ENCODE peak calls at places on chromosomes 16 and 17, in seven cellular contexts. B, W, S, V, H, N and F are unnamed samples. For H3K27me3, the result is how much of the 10 kb centered on the place peaks cover.

GRCh38 chr17:18379246-18380146 is 1.9 kb downstream of the EVPLL start:
- DNase-seq in B (no peak), W (peak), S (no peak), V (no peak), H (no peak), N (no peak), F (no peak)

GRCh38 chr17:42698736-42699414 is 16.5 kb downstream of the CNTNAP1 start:
- DNase-seq in B (no peak), W (no peak), S (no peak), V (peak), H (no peak), N (no peak), F (no peak)

GRCh38 chr17:22272363-22273146 is 580.2 kb downstream of the KCNJ18 start:
- DNase-seq in B (no peak), W (no peak), S (no peak), V (no peak), H (no peak), N (no peak), F (no peak)

GRCh38 chr16:55203570-55203969 is 120.4 kb upstream of the IRX6 start:
- DNase-seq in B (no peak), W (no peak), S (no peak), V (no peak), H (no peak), N (no peak), F (no peak)

GRCh38 chr17:78176548-78177025 is 8.2 kb downstream of the SYNGR2 start:
- DNase-seq in B (no peak), W (peak), S (peak), V (peak), H (peak), N (peak), F (no peak)

GRCh38 chr17:11780621-11781020 is 182.4 kb downstream of the DNAH9 start:
- DNase-seq in B (no peak), W (no peak), S (no peak), V (no peak), H (peak), N (no peak), F (no peak)

GRCh38 chr16:48824271-48824670 is 214.3 kb upstream of the N4BP1 start:
- DNase-seq in B (no peak), W (peak), S (no peak), V (no peak), H (no peak), N (no peak), F (no peak)

GRCh38 chr17:50642722-50643656 is 8.3 kb downstream of the ABCC3 start:
- DNase-seq in B (no peak), W (no peak), S (no peak), V (no peak), H (no peak), N (no peak), F (peak)

GRCh38 chr17:50863221-50863843 is 2.8 kb downstream of the TOB1 start:
- DNase-seq in B (peak), W (peak), S (peak), V (no peak), H (peak), N (no peak), F (no peak)

GRCh38 chr17:43774304-43775250 is 4.2 kb downstream of the DUSP3 start:
- DNase-seq in B (no peak), W (no peak), S (no peak), V (no peak), H (no peak), N (no peak), F (no peak)

GRCh38 chr16:80122155-80122554 is 418.6 kb upstream of the DYNLRB2 start:
- DNase-seq in B (no peak), W (peak), S (peak), V (no peak), H (no peak), N (no peak), F (no peak)

GRCh38 chr17:46877466-46877865 is 26.1 kb downstream of the WNT9B start:
- DNase-seq in B (no peak), W (no peak), S (no peak), V (no peak), H (no peak), N (no peak), F (no peak)

GRCh38 chr16:69814561-69814960 is 52.4 kb downstream of the WWP2 start:
- DNase-seq in B (no peak), W (no peak), S (no peak), V (no peak), H (no peak), N (no peak), F (no peak)

GRCh38 chr17:31171711-31172110 is 76.9 kb downstream of the NF1 start:
- DNase-seq in B (no peak), W (no peak), S (no peak), V (peak), H (no peak), N (no peak), F (no peak)
- H3K4me3 ChIP-seq in B (no peak), W (no peak), S (no peak), V (no peak), H (no peak), N (no peak), F (no peak)

DNA sequence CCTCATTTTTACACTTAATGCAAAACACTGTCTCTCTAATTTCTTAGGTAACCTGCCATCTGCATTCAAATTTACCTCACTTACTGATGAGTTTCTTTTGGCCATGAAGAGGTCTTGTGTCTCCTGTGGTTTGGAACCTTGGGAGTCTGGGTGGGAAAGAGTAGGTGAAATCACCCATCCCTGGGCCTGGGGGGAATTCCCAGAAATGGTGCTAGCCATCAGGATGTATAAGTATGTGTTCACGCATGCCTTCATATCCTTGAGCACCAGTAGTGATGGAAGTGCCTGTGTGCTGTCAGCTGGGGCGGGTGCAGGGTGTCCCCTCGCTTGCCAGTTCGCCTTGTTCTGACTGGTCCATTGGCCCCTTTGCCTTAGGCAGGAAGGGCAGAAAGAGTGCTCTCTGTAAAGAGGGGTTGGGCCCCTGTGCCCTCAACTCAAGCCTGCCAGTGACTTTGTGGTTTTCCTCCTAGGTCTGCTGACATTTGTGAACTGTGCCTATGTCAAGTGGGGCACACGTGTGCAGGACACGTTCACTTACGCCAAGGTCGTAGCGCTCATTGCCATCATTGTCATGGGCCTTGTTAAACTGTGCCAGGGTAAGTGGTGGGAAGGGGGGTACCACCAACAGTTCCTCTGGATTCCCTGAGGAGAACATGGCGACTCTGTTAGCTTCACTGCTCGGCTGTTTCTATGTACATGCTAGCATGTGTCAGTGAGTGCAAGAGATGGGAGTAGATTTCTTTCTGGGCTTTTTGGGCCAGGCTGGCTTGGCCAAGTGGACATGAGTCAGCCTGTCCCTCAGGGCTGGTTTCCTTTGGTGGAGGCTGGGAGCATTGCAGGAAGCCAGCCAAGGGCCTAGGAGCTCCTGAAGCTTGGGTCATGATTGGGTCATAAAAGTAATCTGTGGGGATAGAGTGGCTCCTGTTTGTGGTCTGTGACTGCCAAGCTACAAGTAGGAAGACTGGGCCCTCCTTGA is 23.2 kb downstream of the SLC7A6OS start:
- DNase-seq in B (no peak), W (no peak), S (no peak), V (peak), H (no peak), N (no peak), F (no peak)
- TF ChIP-seq CTCF in B (no peak), W (no peak), S (no peak), V (no peak), H (no peak), N (no peak), F (no peak)

DNA sequence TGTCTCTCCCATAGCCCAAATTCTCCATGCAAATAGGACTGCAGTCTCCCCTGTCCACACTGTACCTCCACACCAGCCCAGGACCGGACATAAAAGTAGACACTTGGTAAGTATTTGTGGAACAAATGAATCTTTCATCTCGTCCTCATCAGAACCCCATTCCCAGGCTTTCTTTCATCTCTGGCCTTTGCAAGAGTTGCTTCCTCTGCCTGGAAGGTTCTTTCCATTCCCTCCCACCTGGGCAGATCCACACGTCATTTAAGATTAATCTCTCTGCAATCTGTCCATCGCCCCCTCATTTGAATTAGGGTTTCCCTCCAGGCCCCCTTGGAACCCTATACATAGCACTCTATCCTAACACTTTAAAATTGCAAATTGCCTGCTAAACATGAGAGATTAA is 3.9 kb upstream of the NXPH3 start:
- DNase-seq in B (no peak), W (no peak), S (no peak), V (no peak), H (no peak), N (no peak), F (no peak)
- H3K27me3 ChIP-seq in B (under half), W (under half), S (under half), V (half or more), H (half or more), N (under half), F (half or more)

DNA sequence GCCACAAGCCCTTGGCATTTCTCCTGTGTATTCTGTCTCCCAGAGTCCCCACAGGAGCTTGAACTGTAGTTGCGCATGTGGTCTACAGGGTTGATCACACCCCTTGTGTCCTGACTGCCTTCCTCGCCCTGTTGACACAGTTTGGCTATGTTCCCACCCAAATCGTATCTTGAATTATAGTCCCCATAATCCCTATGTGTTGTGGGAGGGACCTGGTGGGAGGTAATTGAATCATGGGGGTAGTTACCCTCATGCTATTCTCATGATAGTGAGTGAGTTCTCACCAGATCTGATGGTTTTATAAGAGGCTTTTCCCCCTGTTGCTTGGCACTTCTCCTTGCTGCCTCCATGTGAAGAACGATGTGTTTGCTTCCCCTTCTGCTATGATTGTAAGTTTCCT is 21.2 kb downstream of the ADAD2 start:
- DNase-seq in B (no peak), W (no peak), S (no peak), V (no peak), H (no peak), N (no peak), F (no peak)
- H3K4me3 ChIP-seq in B (no peak), W (no peak), S (no peak), V (no peak), H (no peak), N (no peak), F (no peak)

GRCh38 chr17:58121925-58122324 is 26.3 kb upstream of the OR4D1 start:
- DNase-seq in B (peak), W (no peak), S (no peak), V (peak), H (peak), N (no peak), F (no peak)
- TF ChIP-seq CTCF in B (peak), W (no peak), S (peak), V (no peak), H (peak), N (peak), F (peak)

GRCh38 chr16:3175157-3176153 is 12.5 kb upstream of the OR1F1 start:
- DNase-seq in B (peak), W (no peak), S (no peak), V (peak), H (no peak), N (peak), F (no peak)

GRCh38 chr16:3171855-3172593 is 16.0 kb upstream of the OR1F1 start:
- DNase-seq in B (no peak), W (no peak), S (no peak), V (peak), H (peak), N (peak), F (no peak)

GRCh38 chr16:3173892-3174617 is 13.9 kb upstream of the OR1F1 start:
- DNase-seq in B (no peak), W (no peak), S (peak), V (no peak), H (peak), N (peak), F (no peak)

GRCh38 chr16:3171181-3171854 is 16.7 kb upstream of the OR1F1 start:
- DNase-seq in B (no peak), W (no peak), S (no peak), V (no peak), H (peak), N (peak), F (no peak)

DNA sequence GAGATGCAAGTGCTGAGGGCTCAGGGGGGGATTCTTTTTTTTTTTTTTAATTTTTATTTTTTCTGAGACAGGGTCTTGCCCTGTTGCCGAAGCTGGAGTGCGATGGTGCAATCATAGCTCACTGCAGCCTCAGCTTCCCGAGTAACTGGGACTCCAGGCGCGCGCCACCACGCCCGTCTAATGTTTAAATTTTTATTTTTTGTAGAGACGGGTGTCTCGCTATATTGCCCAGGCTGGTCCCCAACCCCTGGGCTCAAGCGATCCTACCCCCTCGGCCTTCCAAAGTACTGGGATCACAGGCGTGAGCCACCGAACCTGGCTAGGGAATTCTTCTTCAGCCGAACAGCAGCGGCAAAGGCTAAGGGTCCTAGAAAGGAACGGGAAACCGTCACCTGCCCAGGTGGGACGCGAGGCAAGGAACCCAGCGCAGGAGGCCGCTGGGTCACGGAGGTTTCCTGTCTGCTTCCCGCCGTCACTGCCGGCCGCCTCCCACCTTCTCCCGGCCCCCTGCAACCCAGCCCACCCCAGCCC is 13.3 kb upstream of the OR1F1 start:
- DNase-seq in B (no peak), W (no peak), S (no peak), V (no peak), H (no peak), N (peak), F (no peak)
- H3K27me3 ChIP-seq in B (under half), W (half or more), S (half or more), V (under half), H (half or more), N (half or more), F (half or more)

DNA sequence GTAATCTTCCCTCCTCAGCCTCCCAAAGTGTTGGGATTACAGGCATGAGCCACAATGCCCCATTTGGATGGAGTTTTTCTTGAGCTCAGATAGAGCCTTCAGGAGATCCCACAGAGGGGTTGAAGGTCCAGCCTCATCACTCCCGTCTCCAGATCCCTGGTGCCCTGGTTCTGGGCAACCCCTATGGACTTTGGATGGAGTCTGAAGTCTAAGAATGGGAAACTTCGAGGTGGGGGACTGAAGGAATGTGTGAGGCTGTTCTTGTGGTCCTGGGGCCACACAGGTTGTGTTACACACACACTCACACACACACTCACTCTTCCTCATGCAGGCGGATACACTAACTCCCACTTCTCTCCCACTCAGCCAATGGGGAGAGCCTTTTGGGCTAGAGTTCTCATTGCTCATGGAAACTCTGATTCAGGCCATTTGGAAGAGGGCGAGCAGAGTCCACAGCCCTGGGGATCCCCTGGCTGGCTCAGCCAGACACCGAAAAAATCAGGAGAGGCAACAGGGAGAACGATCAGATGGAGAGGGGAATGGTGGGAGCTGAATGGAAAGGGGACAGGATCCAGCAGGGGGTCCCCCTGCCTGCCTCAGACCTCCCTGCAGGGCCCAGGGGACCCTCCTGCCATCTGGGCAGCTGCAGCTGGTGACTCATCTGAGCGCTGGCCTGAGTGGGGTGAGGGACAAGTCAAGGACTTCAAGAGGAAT is 9.0 kb downstream of the IGFBP4 start:
- DNase-seq in B (no peak), W (no peak), S (no peak), V (peak), H (no peak), N (no peak), F (no peak)
- H3K4me3 ChIP-seq in B (no peak), W (no peak), S (no peak), V (no peak), H (no peak), N (no peak), F (no peak)

GRCh38 chr16:10658943-10659342 is 35.8 kb downstream of the TEKT5 start:
- DNase-seq in B (no peak), W (no peak), S (no peak), V (no peak), H (no peak), N (no peak), F (no peak)
- TF ChIP-seq CTCF in B (no peak), W (no peak), S (no peak), V (no peak), H (no peak), N (no peak), F (no peak)

GRCh38 chr17:49461580-49461979 is 33.5 kb upstream of the NGFR start:
- DNase-seq in B (no peak), W (no peak), S (no peak), V (no peak), H (no peak), N (no peak), F (no peak)
- H3K27me3 ChIP-seq in B (under half), W (half or more), S (under half), V (half or more), H (half or more), N (under half), F (under half)